ENCODE peak calls at places on chromosomes 13 and 19, in seven cellular contexts. One of them, this sample, is unnamed. For H3K27me3, the result is how much of the 10 kb centered on the place peaks cover.

GRCh38 chr19:3721131-3721899 is 13.1 kb downstream of the TJP3 start:
- DNase-seq in IMR-90: peak
- DNase-seq in hepatocyte: peak
- DNase-seq in ascending aorta: peak
- DNase-seq in left ventricle myocardium inferior: peak
- DNase-seq in PC-9: peak
- DNase-seq in brain microvascular endothelial cell: peak
- DNase-seq in this sample: peak

GRCh38 chr13:52830946-52831345 is 17.5 kb downstream of the PCDH8 start:
- DNase-seq in IMR-90: peak
- DNase-seq in hepatocyte: no peak
- DNase-seq in ascending aorta: no peak
- DNase-seq in left ventricle myocardium inferior: no peak
- DNase-seq in PC-9: no peak
- DNase-seq in brain microvascular endothelial cell: peak
- DNase-seq in this sample: peak

GRCh38 chr19:33248954-33249613 is 23.4 kb upstream of the SLC7A10 start:
- DNase-seq in IMR-90: no peak
- DNase-seq in hepatocyte: peak
- DNase-seq in ascending aorta: no peak
- DNase-seq in left ventricle myocardium inferior: no peak
- DNase-seq in PC-9: peak
- DNase-seq in brain microvascular endothelial cell: no peak
- DNase-seq in this sample: no peak

GRCh38 chr19:844300-844971 is 3.6 kb downstream of the PRTN3 start:
- DNase-seq in IMR-90: no peak
- DNase-seq in hepatocyte: no peak
- DNase-seq in ascending aorta: no peak
- DNase-seq in left ventricle myocardium inferior: no peak
- DNase-seq in PC-9: no peak
- DNase-seq in brain microvascular endothelial cell: no peak
- DNase-seq in this sample: no peak

GRCh38 chr19:9877775-9878510 is 42.8 kb downstream of the PIN1 start:
- DNase-seq in IMR-90: peak
- DNase-seq in hepatocyte: no peak
- DNase-seq in ascending aorta: no peak
- DNase-seq in left ventricle myocardium inferior: no peak
- DNase-seq in PC-9: peak
- DNase-seq in brain microvascular endothelial cell: peak
- DNase-seq in this sample: peak

GRCh38 chr19:7734220-7735203 is 2.6 kb upstream of the CLEC4G start:
- DNase-seq in IMR-90: no peak
- DNase-seq in hepatocyte: no peak
- DNase-seq in ascending aorta: no peak
- DNase-seq in left ventricle myocardium inferior: no peak
- DNase-seq in PC-9: peak
- DNase-seq in brain microvascular endothelial cell: no peak
- DNase-seq in this sample: peak

GRCh38 chr19:30161770-30162169 is 210.4 kb upstream of the ZNF536 start:
- DNase-seq in IMR-90: no peak
- DNase-seq in hepatocyte: no peak
- DNase-seq in ascending aorta: no peak
- DNase-seq in left ventricle myocardium inferior: no peak
- DNase-seq in PC-9: no peak
- DNase-seq in brain microvascular endothelial cell: no peak
- DNase-seq in this sample: no peak

GRCh38 chr13:113364371-113364932 is 522 bp upstream of the GRTP1 start:
- DNase-seq in IMR-90: no peak
- DNase-seq in hepatocyte: no peak
- DNase-seq in ascending aorta: peak
- DNase-seq in left ventricle myocardium inferior: no peak
- DNase-seq in PC-9: no peak
- DNase-seq in brain microvascular endothelial cell: no peak
- DNase-seq in this sample: no peak

GRCh38 chr13:78958019-78958418 is 299.1 kb upstream of the OBI1 start:
- DNase-seq in IMR-90: no peak
- DNase-seq in hepatocyte: peak
- DNase-seq in ascending aorta: no peak
- DNase-seq in left ventricle myocardium inferior: no peak
- DNase-seq in PC-9: no peak
- DNase-seq in brain microvascular endothelial cell: no peak
- DNase-seq in this sample: no peak

GRCh38 chr19:6947745-6948144 is 60.4 kb downstream of the ADGRE1 start:
- DNase-seq in IMR-90: no peak
- DNase-seq in hepatocyte: no peak
- DNase-seq in ascending aorta: no peak
- DNase-seq in left ventricle myocardium inferior: no peak
- DNase-seq in PC-9: no peak
- DNase-seq in brain microvascular endothelial cell: peak
- DNase-seq in this sample: peak

GRCh38 chr13:73702419-73703071 is 431.7 kb downstream of the KLF12 start:
- DNase-seq in IMR-90: no peak
- DNase-seq in hepatocyte: peak
- DNase-seq in ascending aorta: no peak
- DNase-seq in left ventricle myocardium inferior: no peak
- DNase-seq in PC-9: no peak
- DNase-seq in brain microvascular endothelial cell: no peak
- DNase-seq in this sample: peak

GRCh38 chr13:108895220-108895704 is 265.9 kb downstream of the MYO16 start:
- DNase-seq in IMR-90: peak
- DNase-seq in hepatocyte: peak
- DNase-seq in ascending aorta: no peak
- DNase-seq in left ventricle myocardium inferior: no peak
- DNase-seq in PC-9: peak
- DNase-seq in brain microvascular endothelial cell: peak
- DNase-seq in this sample: peak

GRCh38 chr13:37729876-37730275 is 131.3 kb upstream of the POSTN start:
- DNase-seq in IMR-90: no peak
- DNase-seq in hepatocyte: no peak
- DNase-seq in ascending aorta: no peak
- DNase-seq in left ventricle myocardium inferior: no peak
- DNase-seq in PC-9: no peak
- DNase-seq in brain microvascular endothelial cell: no peak
- DNase-seq in this sample: no peak

GRCh38 chr13:44692173-44692713 is 116.1 kb upstream of the TSC22D1 start:
- DNase-seq in IMR-90: peak
- DNase-seq in hepatocyte: no peak
- DNase-seq in ascending aorta: no peak
- DNase-seq in left ventricle myocardium inferior: no peak
- DNase-seq in PC-9: peak
- DNase-seq in brain microvascular endothelial cell: peak
- DNase-seq in this sample: no peak

GRCh38 chr13:52070929-52071523 is 46.5 kb downstream of the UTP14C start:
- DNase-seq in IMR-90: peak
- DNase-seq in hepatocyte: no peak
- DNase-seq in ascending aorta: no peak
- DNase-seq in left ventricle myocardium inferior: no peak
- DNase-seq in PC-9: no peak
- DNase-seq in brain microvascular endothelial cell: peak
- DNase-seq in this sample: peak

GRCh38 chr13:110199046-110199831 is 107.7 kb downstream of the COL4A1 start:
- DNase-seq in IMR-90: no peak
- DNase-seq in hepatocyte: no peak
- DNase-seq in ascending aorta: peak
- DNase-seq in left ventricle myocardium inferior: no peak
- DNase-seq in PC-9: peak
- DNase-seq in brain microvascular endothelial cell: no peak
- DNase-seq in this sample: no peak

GRCh38 chr13:69580255-69580654 is 527.4 kb upstream of the ATXN8OS start:
- DNase-seq in IMR-90: no peak
- DNase-seq in hepatocyte: no peak
- DNase-seq in ascending aorta: no peak
- DNase-seq in left ventricle myocardium inferior: no peak
- DNase-seq in PC-9: no peak
- DNase-seq in brain microvascular endothelial cell: no peak
- DNase-seq in this sample: peak

GRCh38 chr19:15445227-15445605 is 4.5 kb downstream of the WIZ start:
- DNase-seq in IMR-90: no peak
- DNase-seq in hepatocyte: no peak
- DNase-seq in ascending aorta: no peak
- DNase-seq in left ventricle myocardium inferior: no peak
- DNase-seq in PC-9: no peak
- DNase-seq in brain microvascular endothelial cell: no peak
- DNase-seq in this sample: no peak
- H3K4me3 ChIP-seq in IMR-90: no peak
- H3K4me3 ChIP-seq in hepatocyte: no peak
- H3K4me3 ChIP-seq in ascending aorta: no peak
- H3K4me3 ChIP-seq in left ventricle myocardium inferior: no peak
- H3K4me3 ChIP-seq in PC-9: no peak
- H3K4me3 ChIP-seq in brain microvascular endothelial cell: no peak
- H3K4me3 ChIP-seq in this sample: no peak

GRCh38 chr19:18610245-18610555 is 2.5 kb upstream of the TMEM59L start:
- DNase-seq in IMR-90: no peak
- DNase-seq in hepatocyte: no peak
- DNase-seq in ascending aorta: no peak
- DNase-seq in left ventricle myocardium inferior: no peak
- DNase-seq in PC-9: no peak
- DNase-seq in brain microvascular endothelial cell: no peak
- DNase-seq in this sample: no peak

GRCh38 chr19:18610556-18611326 is 1.9 kb upstream of the TMEM59L start:
- DNase-seq in IMR-90: no peak
- DNase-seq in hepatocyte: no peak
- DNase-seq in ascending aorta: no peak
- DNase-seq in left ventricle myocardium inferior: no peak
- DNase-seq in PC-9: no peak
- DNase-seq in brain microvascular endothelial cell: no peak
- DNase-seq in this sample: no peak

GRCh38 chr19:18612051-18612771 is 459 bp upstream of the TMEM59L start:
- DNase-seq in IMR-90: no peak
- DNase-seq in hepatocyte: no peak
- DNase-seq in ascending aorta: no peak
- DNase-seq in left ventricle myocardium inferior: no peak
- DNase-seq in PC-9: no peak
- DNase-seq in brain microvascular endothelial cell: no peak
- DNase-seq in this sample: no peak

GRCh38 chr19:18612772-18613588 is at the start of gene TMEM59L:
- DNase-seq in IMR-90: no peak
- DNase-seq in hepatocyte: no peak
- DNase-seq in ascending aorta: no peak
- DNase-seq in left ventricle myocardium inferior: no peak
- DNase-seq in PC-9: no peak
- DNase-seq in brain microvascular endothelial cell: no peak
- DNase-seq in this sample: no peak

DNA sequence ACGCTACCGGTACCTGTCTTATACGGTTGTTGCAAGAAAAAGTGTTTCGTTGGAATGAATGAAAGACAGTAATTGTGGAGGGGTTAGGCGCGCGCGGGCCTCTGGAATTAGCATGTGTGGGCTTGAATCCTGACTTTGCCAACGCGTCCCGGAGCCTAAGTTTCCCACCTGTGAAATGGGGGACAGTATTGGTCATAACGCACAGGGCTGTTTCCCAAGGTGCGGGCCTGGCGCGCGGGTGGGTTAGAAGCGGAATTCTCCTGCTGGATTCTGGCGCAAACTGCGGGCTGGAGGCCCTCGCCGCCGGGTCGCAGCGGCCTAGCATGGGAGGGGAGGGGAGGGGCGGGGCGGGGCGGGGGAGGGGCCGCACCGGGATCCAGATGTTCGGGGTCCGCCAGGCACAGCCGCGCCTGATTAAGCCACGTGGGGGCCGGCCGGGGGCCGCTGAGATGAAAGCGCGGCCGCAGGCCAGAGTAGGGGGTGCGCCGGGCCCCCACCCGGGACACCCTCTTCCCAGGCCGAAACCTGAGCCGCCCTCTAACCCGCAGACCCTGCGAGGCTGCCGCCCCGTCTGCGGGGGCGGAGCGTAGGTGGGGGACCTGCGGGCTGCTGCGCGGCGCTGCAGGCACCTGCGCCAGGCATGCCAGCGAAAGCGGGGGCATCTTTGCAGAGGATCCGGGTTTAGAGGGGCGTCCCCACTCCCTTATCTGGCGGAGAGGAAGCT is 1.2 kb upstream of the TMEM59L start:
- DNase-seq in IMR-90: no peak
- DNase-seq in hepatocyte: no peak
- DNase-seq in ascending aorta: no peak
- DNase-seq in left ventricle myocardium inferior: no peak
- DNase-seq in PC-9: no peak
- DNase-seq in brain microvascular endothelial cell: no peak
- DNase-seq in this sample: no peak
- TF ChIP-seq CTCF in IMR-90: no peak
- TF ChIP-seq CTCF in hepatocyte: no peak
- TF ChIP-seq CTCF in ascending aorta: no peak
- TF ChIP-seq CTCF in left ventricle myocardium inferior: no peak
- TF ChIP-seq CTCF in PC-9: no peak
- TF ChIP-seq CTCF in brain microvascular endothelial cell: no peak
- TF ChIP-seq CTCF in this sample: no peak

GRCh38 chr19:50192463-50193211 is 10.8 kb upstream of the MYH14 start:
- DNase-seq in IMR-90: no peak
- DNase-seq in hepatocyte: no peak
- DNase-seq in ascending aorta: no peak
- DNase-seq in left ventricle myocardium inferior: no peak
- DNase-seq in PC-9: no peak
- DNase-seq in brain microvascular endothelial cell: no peak
- DNase-seq in this sample: no peak

GRCh38 chr19:50187937-50188336 is 15.5 kb upstream of the MYH14 start:
- DNase-seq in IMR-90: no peak
- DNase-seq in hepatocyte: no peak
- DNase-seq in ascending aorta: no peak
- DNase-seq in left ventricle myocardium inferior: no peak
- DNase-seq in PC-9: no peak
- DNase-seq in brain microvascular endothelial cell: no peak
- DNase-seq in this sample: no peak

GRCh38 chr19:50191270-50191669 is 12.2 kb upstream of the MYH14 start:
- DNase-seq in IMR-90: no peak
- DNase-seq in hepatocyte: no peak
- DNase-seq in ascending aorta: no peak
- DNase-seq in left ventricle myocardium inferior: no peak
- DNase-seq in PC-9: peak
- DNase-seq in brain microvascular endothelial cell: no peak
- DNase-seq in this sample: no peak

GRCh38 chr19:50189326-50189725 is 14.1 kb upstream of the MYH14 start:
- DNase-seq in IMR-90: no peak
- DNase-seq in hepatocyte: no peak
- DNase-seq in ascending aorta: no peak
- DNase-seq in left ventricle myocardium inferior: no peak
- DNase-seq in PC-9: no peak
- DNase-seq in brain microvascular endothelial cell: no peak
- DNase-seq in this sample: no peak

DNA sequence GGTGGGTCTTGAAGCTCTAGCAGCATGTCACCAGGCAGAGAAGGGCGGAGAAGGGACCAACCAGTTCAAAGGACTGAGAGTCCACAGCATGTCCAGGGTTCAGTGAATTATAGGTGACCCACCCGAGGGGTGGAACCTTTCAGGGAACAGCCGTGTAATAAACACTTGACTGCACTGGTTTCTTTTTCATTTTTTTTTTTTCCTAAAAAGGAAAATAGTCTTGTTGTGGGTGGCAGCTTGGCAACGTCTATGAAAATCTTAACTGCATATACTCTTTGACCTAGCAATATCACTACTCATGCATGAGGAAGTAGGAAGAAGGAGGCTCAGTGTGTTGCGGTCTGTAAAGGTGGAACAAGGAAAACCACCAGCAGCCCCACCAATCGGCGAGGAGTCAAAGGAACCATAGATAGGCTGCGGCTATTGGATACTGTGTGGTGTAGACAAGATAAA is 13.0 kb upstream of the MYH14 start:
- DNase-seq in IMR-90: no peak
- DNase-seq in hepatocyte: no peak
- DNase-seq in ascending aorta: no peak
- DNase-seq in left ventricle myocardium inferior: no peak
- DNase-seq in PC-9: peak
- DNase-seq in brain microvascular endothelial cell: no peak
- DNase-seq in this sample: no peak
- H3K27me3 ChIP-seq in IMR-90: under half
- H3K27me3 ChIP-seq in hepatocyte: under half
- H3K27me3 ChIP-seq in ascending aorta: under half
- H3K27me3 ChIP-seq in left ventricle myocardium inferior: under half
- H3K27me3 ChIP-seq in PC-9: under half
- H3K27me3 ChIP-seq in brain microvascular endothelial cell: under half
- H3K27me3 ChIP-seq in this sample: under half

GRCh38 chr19:37303591-37304171 is 67.2 kb upstream of the ZNF527 start:
- DNase-seq in IMR-90: no peak
- DNase-seq in hepatocyte: no peak
- DNase-seq in ascending aorta: no peak
- DNase-seq in left ventricle myocardium inferior: no peak
- DNase-seq in PC-9: no peak
- DNase-seq in brain microvascular endothelial cell: no peak
- DNase-seq in this sample: no peak
- H3K4me3 ChIP-seq in IMR-90: peak
- H3K4me3 ChIP-seq in hepatocyte: peak
- H3K4me3 ChIP-seq in ascending aorta: peak
- H3K4me3 ChIP-seq in left ventricle myocardium inferior: peak
- H3K4me3 ChIP-seq in PC-9: no peak
- H3K4me3 ChIP-seq in brain microvascular endothelial cell: peak
- H3K4me3 ChIP-seq in this sample: no peak

This sample was measured in bronchial epithelial cell.